ENCODE peak calls at places on chromosome 20, in nine cellular contexts. O, S, U, C, Y, H, M, G and Q are unnamed samples.

GRCh38 chr20:24629668-24630067 is 160.2 kb downstream of the SYNDIG1 start:
- DNase-seq in O (no peak), S (no peak), U (no peak), C (no peak), Y (no peak), H (no peak), M (no peak), G (no peak), Q (peak)

GRCh38 chr20:20820104-20820503 is 107.7 kb upstream of the RALGAPA2 start:
- DNase-seq in O (no peak), S (peak), U (peak), C (no peak), Y (no peak), H (no peak), M (no peak), G (no peak), Q (no peak)

GRCh38 chr20:34268851-34269668 is 27.8 kb downstream of the ASIP start:
- DNase-seq in O (no peak), S (no peak), U (no peak), C (peak), Y (peak), H (peak), M (no peak), G (no peak), Q (peak)

GRCh38 chr20:47051936-47052566 is 157.4 kb downstream of the EYA2 start:
- DNase-seq in O (no peak), S (no peak), U (no peak), C (no peak), Y (no peak), H (no peak), M (no peak), G (no peak), Q (no peak)

GRCh38 chr20:55947701-55948100 is 57.6 kb downstream of the CBLN4 start:
- DNase-seq in O (no peak), S (no peak), U (no peak), C (no peak), Y (no peak), H (no peak), M (no peak), G (no peak), Q (no peak)

GRCh38 chr20:52204136-52204535 is 12.6 kb upstream of the ZFP64 start:
- DNase-seq in O (no peak), S (no peak), U (no peak), C (no peak), Y (no peak), H (no peak), M (no peak), G (no peak), Q (no peak)

GRCh38 chr20:22471156-22471836 is 113.1 kb downstream of the FOXA2 start:
- DNase-seq in O (no peak), S (peak), U (peak), C (no peak), Y (no peak), H (no peak), M (no peak), G (no peak), Q (no peak)

GRCh38 chr20:12068146-12068545 is 150.5 kb downstream of the BTBD3 start:
- DNase-seq in O (no peak), S (no peak), U (no peak), C (no peak), Y (no peak), H (no peak), M (no peak), G (no peak), Q (no peak)

GRCh38 chr20:15818651-15819071 is 754.6 kb downstream of the KIF16B start:
- DNase-seq in O (no peak), S (peak), U (no peak), C (no peak), Y (no peak), H (no peak), M (no peak), G (no peak), Q (no peak)

GRCh38 chr20:50368813-50369224 is 141.4 kb upstream of the PTPN1 start:
- DNase-seq in O (no peak), S (peak), U (no peak), C (no peak), Y (no peak), H (no peak), M (no peak), G (peak), Q (no peak)

GRCh38 chr20:6925744-6926278 is 158.3 kb downstream of the BMP2 start:
- DNase-seq in O (no peak), S (no peak), U (no peak), C (no peak), Y (no peak), H (no peak), M (no peak), G (no peak), Q (no peak)

GRCh38 chr20:5691918-5692618 is 58.1 kb upstream of the SHLD1 start:
- DNase-seq in O (no peak), S (peak), U (no peak), C (no peak), Y (no peak), H (no peak), M (no peak), G (no peak), Q (no peak)

DNA sequence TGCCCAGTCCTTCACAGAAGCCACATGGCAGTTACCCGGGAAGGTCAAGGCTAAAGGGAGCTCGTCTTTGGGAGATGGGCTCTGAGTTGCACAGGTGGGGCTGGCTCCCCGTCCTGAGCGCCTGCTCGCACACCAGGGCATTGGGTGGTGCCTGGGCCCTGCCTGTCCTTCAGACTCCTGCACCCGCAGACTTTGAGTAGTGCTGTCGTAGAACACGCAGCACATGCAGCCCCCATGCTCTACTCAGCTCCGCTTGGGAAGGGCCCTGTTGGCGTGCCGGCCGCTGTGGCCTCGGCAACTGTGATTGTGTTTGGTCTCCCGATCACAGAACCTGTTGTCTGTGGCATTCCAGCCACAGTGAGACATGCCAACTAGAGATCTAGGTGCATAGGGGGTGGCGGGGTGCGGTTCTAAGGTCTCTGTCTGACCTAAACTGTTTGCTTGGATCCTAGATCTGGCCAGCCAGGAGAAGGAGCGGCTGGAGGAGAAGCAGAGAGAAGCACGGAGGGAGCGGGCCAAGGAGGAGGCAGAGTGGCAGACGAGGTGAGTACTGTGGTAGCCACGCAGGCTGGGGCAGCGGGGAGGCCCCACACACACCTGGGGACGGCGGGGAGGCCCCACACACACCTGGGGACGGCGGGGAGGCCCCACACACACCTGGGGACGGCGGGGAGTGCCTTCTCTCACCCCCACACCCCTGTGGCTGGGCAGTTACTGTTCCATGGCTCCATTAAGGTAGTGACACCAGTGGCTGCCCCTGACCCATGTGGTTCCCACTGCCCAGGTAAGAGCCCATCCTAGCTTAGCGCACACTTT is 11.3 kb upstream of the ADRM1 start:
- DNase-seq in O (no peak), S (no peak), U (no peak), C (no peak), Y (no peak), H (no peak), M (no peak), G (no peak), Q (no peak)
- TF ChIP-seq POLR2A in O (no peak), S (no peak), U (no peak), C (no peak), Y (no peak), H (no peak), M (no peak), G (no peak), Q (no peak)

GRCh38 chr20:35709269-35709668 is 10.1 kb downstream of the ROMO1 start:
- DNase-seq in O (no peak), S (no peak), U (no peak), C (no peak), Y (no peak), H (no peak), M (no peak), G (no peak), Q (no peak)
- TF ChIP-seq POLR2A in O (no peak), S (peak), U (no peak), C (no peak), Y (no peak), H (no peak), M (no peak), G (no peak), Q (no peak)

GRCh38 chr20:38164624-38165088 is 414 bp downstream of the TGM2 start:
- DNase-seq in O (no peak), S (no peak), U (no peak), C (no peak), Y (no peak), H (no peak), M (no peak), G (no peak), Q (no peak)

GRCh38 chr20:38165966-38166706 is 1.1 kb upstream of the TGM2 start:
- DNase-seq in O (no peak), S (peak), U (no peak), C (no peak), Y (no peak), H (no peak), M (no peak), G (peak), Q (no peak)

GRCh38 chr20:38164069-38164468 is 1.0 kb downstream of the TGM2 start:
- DNase-seq in O (no peak), S (no peak), U (no peak), C (no peak), Y (no peak), H (no peak), M (no peak), G (no peak), Q (no peak)

GRCh38 chr20:38166707-38167233 is 1.7 kb upstream of the TGM2 start:
- DNase-seq in O (no peak), S (no peak), U (no peak), C (no peak), Y (no peak), H (no peak), M (no peak), G (no peak), Q (no peak)

DNA sequence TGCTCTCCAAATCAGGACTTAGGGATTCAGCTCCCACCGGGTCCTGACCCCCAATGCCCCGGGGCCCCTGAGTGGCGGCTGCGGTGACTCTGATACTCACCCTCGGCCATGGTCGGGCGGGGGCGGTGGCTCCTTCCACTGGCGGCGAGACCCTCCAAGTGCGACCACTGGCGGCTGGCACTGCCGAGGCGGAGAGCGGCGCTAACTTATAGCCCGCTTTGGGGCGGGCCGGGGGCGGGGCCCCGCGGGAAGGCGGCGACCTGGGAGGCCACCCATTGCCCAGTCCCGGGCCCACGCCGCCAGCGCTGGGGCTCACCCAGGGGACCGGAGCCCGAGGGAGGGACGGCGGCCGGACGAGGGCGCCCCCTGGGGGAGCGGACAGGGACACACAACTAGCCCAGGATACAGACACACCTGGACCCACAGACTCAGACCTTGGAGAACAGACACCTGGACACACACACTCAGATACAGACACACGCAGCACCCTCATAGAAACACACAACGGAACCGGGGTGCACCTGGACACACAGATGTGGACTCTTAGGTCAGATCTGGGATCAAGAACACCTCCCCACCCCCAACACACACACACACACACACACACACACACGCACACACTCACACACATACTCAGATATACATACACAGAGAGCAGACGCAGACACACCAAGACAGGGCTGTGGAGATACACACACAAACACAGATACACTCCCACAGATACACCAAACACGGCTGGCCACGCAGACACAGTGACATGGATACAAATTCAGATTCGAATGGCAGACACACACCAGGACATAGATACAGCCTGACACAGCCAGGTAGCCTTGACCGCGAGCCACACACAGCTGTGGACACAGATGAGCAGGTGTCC is at the start of gene TGM2:
- DNase-seq in O (no peak), S (peak), U (peak), C (peak), Y (peak), H (peak), M (no peak), G (peak), Q (peak)
- TF ChIP-seq POLR2A in O (no peak), S (peak), U (peak), C (peak), Y (no peak), H (peak), M (no peak), G (no peak), Q (peak)

GRCh38 chr20:57426831-57427230 is 35.6 kb downstream of the RBM38 start:
- DNase-seq in O (no peak), S (no peak), U (no peak), C (peak), Y (no peak), H (no peak), M (no peak), G (no peak), Q (no peak)
- TF ChIP-seq POLR2A in O (no peak), S (no peak), U (no peak), C (no peak), Y (no peak), H (no peak), M (no peak), G (no peak), Q (no peak)

GRCh38 chr20:57697540-57697939 is 12.3 kb downstream of the PMEPA1 start:
- DNase-seq in O (no peak), S (no peak), U (no peak), C (no peak), Y (no peak), H (no peak), M (no peak), G (no peak), Q (no peak)

GRCh38 chr20:57696401-57696961 is 13.3 kb downstream of the PMEPA1 start:
- DNase-seq in O (no peak), S (no peak), U (no peak), C (no peak), Y (no peak), H (no peak), M (no peak), G (no peak), Q (no peak)

GRCh38 chr20:57698867-57699275 is 10.9 kb downstream of the PMEPA1 start:
- DNase-seq in O (no peak), S (no peak), U (peak), C (no peak), Y (no peak), H (no peak), M (no peak), G (no peak), Q (no peak)

GRCh38 chr20:57699395-57699794 is 10.4 kb downstream of the PMEPA1 start:
- DNase-seq in O (no peak), S (no peak), U (no peak), C (no peak), Y (no peak), H (no peak), M (no peak), G (no peak), Q (no peak)

DNA sequence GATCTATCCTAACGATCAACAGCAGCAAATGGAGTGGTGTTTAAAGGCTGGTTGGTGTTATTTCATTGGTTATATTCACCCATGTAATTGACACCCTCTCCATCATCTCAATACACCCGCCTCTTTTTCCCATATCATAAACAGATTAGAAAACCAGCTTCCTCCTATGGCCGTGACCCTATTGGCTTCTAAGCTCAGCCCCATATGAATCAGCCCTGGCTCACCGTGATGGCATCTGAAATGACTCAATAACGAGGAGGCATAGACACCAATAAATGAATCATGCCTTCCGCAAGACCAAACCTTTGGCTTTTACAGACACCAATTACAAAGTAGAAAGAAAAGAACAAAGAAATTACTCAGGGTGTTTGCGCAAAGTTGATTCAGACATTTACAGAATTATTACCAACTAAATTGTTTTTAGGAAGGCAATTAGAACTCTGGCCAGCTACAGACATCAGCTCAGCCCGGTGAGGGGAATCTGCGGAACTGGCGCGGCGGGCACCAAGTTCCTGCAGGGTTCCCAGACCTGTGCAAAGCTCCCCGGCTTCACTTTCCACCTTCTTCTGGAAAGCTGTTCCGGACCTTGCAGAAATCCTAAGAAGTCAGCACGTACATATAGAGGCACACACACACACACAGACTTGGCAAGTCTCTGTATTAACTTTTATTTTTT is 11.5 kb downstream of the PMEPA1 start:
- DNase-seq in O (no peak), S (peak), U (peak), C (no peak), Y (no peak), H (no peak), M (no peak), G (peak), Q (no peak)
- TF ChIP-seq POLR2A in O (no peak), S (no peak), U (no peak), C (no peak), Y (no peak), H (no peak), M (no peak), G (no peak), Q (no peak)

GRCh38 chr20:17941087-17941825 is 27.3 kb downstream of the SNX5 start:
- DNase-seq in O (no peak), S (no peak), U (no peak), C (no peak), Y (no peak), H (no peak), M (no peak), G (no peak), Q (no peak)

GRCh38 chr20:17938889-17939619 is 29.5 kb downstream of the SNX5 start:
- DNase-seq in O (peak), S (peak), U (peak), C (no peak), Y (peak), H (peak), M (no peak), G (peak), Q (peak)

GRCh38 chr20:17941826-17942196 is 26.8 kb downstream of the SNX5 start:
- DNase-seq in O (no peak), S (no peak), U (no peak), C (no peak), Y (no peak), H (no peak), M (no peak), G (no peak), Q (no peak)

GRCh38 chr20:17940447-17940971 is 28.1 kb downstream of the SNX5 start:
- DNase-seq in O (no peak), S (no peak), U (no peak), C (no peak), Y (no peak), H (no peak), M (no peak), G (no peak), Q (peak)

GRCh38 chr20:17939622-17940446 is 28.8 kb downstream of the SNX5 start:
- DNase-seq in O (no peak), S (no peak), U (no peak), C (no peak), Y (no peak), H (no peak), M (no peak), G (no peak), Q (peak)
- TF ChIP-seq POLR2A in O (no peak), S (no peak), U (no peak), C (no peak), Y (no peak), H (no peak), M (no peak), G (no peak), Q (no peak)

DNA sequence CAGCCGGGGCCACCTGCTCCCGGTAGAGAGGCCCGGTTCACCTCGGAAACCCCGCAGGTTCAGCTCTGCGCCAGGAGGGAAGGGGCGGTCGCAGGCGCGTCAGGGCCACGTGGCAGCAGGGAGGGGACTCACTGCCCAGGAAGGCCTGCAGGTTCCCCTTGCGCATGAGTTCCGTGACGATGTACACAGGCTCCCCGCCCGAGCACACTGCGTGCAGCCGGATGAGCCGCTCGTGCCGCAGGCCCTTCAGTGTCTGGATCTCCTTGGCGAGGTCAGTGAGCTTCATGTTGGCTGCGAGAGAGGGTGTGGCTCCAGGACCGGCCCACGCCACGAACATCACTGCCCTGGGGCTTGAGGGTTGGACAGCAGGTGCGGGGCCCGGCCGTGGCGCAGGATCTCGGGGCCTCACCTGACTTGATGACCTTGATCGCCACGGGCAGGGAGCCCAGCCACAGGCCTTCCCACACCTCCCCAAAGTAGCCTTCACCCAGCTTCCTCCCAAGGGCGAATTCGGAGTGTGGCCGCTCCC is 4.9 kb upstream of the PTK6 start:
- DNase-seq in O (no peak), S (no peak), U (no peak), C (no peak), Y (no peak), H (no peak), M (peak), G (no peak), Q (no peak)
- TF ChIP-seq POLR2A in O (no peak), S (no peak), U (no peak), C (no peak), Y (no peak), H (no peak), M (no peak), G (no peak), Q (no peak)